ENCODE peak calls at places on chromosomes 6 and 20, in eight cellular contexts. F is upper lobe of right lung; I is CD8-positive, alpha-beta memory T cell; L is effector memory CD4-positive, alpha-beta T cell; K is left lung; O is right lobe of liver; T is CD8-positive, alpha-beta T cell; H is mammary epithelial cell. N is an unnamed sample. For H3K36me3, the result is how much of the 10 kb centered on the place peaks cover.

GRCh38 chr6:5509106-5509505 is 247.8 kb downstream of the FARS2 start:
- DNase-seq in F (no peak), I (no peak), L (no peak), K (no peak), O (no peak), T (no peak), H (no peak), N (no peak)

GRCh38 chr6:20159098-20159497 is 53.2 kb downstream of the MBOAT1 start:
- DNase-seq in F (no peak), I (no peak), L (no peak), K (no peak), O (no peak), T (no peak), H (no peak), N (no peak)

GRCh38 chr6:26536571-26537159 is 1.5 kb upstream of the HMGN4 start:
- DNase-seq in F (no peak), I (peak), L (no peak), K (no peak), O (no peak), T (peak), H (peak), N (no peak)

GRCh38 chr6:157656437-157657005 is 166.5 kb upstream of the SNX9 start:
- DNase-seq in F (peak), I (no peak), L (no peak), K (no peak), O (no peak), T (no peak), H (no peak), N (no peak)

GRCh38 chr6:168365422-168366165 is 46.0 kb upstream of the DACT2 start:
- DNase-seq in F (peak), I (no peak), L (no peak), K (no peak), O (no peak), T (no peak), H (no peak), N (peak)

GRCh38 chr6:20769651-20770050 is 235.4 kb downstream of the CDKAL1 start:
- DNase-seq in F (no peak), I (no peak), L (no peak), K (no peak), O (no peak), T (no peak), H (no peak), N (no peak)

GRCh38 chr6:30721198-30722024 is 1.3 kb downstream of the TUBB start:
- DNase-seq in F (peak), I (peak), L (peak), K (peak), O (peak), T (peak), H (peak), N (peak)

GRCh38 chr6:43904311-43905123 is 134.5 kb downstream of the VEGFA start:
- DNase-seq in F (no peak), I (no peak), L (no peak), K (no peak), O (peak), T (no peak), H (no peak), N (no peak)

GRCh38 chr6:45419574-45420082 is 41.9 kb upstream of the SUPT3H start:
- DNase-seq in F (peak), I (peak), L (peak), K (peak), O (peak), T (peak), H (peak), N (peak)

GRCh38 chr20:61460261-61461047 is 208.4 kb downstream of the CDH4 start:
- DNase-seq in F (no peak), I (no peak), L (no peak), K (no peak), O (no peak), T (no peak), H (no peak), N (no peak)

DNA sequence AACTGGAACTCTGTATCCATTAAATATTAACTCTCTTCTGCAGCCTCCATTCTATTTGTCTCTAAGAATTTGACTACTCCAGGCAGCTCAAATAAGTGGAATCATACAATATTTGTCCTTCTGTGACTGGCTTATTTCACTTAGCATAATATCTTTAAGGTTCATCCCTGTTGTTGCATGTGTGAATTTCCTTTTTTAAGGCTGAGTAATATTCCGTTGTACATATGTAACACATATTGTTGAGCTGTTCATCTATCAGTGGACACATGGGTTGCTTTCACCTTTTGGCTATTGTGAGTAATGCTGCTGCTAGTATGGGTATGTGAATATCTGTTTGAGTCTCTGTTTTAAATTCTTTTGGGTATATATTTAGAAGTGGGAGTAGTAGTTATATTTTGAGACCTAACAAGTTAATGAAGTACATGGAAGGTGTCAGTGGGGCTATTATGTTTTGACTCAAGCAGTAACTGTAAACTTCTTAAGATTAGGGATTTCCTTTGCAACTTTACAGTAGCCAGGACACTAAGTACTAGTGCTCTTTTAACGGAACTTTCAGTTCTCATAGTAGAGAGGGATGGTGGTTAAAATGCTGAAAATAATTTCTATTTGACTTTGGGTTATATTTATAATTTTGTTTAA is 29.7 kb upstream of the TMEM217 start:
- DNase-seq in F (no peak), I (no peak), L (no peak), K (no peak), O (no peak), T (no peak), H (no peak), N (no peak)
- H3K36me3 ChIP-seq in F (half or more), I (under half), L (half or more), K (under half), O (under half), T (under half), H (under half), N (under half)

DNA sequence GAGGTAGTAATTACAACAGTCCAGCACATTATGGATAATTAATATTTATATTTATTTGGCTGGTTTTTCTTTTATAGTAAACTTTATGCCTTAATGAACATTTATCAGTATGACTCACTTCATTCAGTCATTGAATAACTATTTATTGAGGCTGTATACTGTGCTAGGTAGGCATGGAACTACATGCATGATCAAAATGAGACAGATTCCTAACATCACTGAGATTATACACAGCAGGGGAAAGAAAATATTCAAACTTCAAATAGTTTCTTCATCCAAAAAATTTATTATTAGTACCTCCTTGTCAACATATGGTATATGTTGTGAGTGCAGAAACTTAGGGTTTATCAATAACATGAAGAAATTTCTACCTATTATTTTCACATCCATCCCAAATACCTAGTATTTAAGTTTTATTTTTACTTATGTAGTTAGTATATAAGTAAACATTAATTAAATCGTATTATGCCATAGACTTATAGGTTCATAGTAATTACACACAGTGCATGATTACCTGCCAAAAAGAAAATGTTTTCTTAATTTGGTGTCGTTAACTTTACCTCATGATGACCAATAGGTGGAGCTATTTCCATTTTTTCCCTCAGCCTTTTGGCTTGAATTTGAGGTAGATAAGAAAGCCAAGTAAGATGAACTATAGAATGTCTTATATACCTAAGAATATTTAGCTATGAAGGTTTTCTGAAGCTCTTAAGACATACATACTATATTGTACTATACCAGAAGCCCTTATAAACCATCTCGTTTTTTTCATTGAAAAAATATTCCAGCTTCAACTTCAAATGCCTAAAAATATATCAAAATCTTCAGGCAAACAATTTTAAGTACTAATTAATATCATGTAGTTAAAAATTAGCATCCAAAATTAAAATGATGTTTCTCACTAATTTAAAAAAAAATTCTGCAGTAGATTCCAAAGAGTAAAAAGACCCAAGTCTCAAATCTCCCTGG is 12.5 kb upstream of the TMEM30A start:
- DNase-seq in F (no peak), I (peak), L (no peak), K (no peak), O (no peak), T (no peak), H (peak), N (no peak)
- H3K4me3 ChIP-seq in F (no peak), I (no peak), L (no peak), K (no peak), O (no peak), T (no peak), H (no peak), N (no peak)

DNA sequence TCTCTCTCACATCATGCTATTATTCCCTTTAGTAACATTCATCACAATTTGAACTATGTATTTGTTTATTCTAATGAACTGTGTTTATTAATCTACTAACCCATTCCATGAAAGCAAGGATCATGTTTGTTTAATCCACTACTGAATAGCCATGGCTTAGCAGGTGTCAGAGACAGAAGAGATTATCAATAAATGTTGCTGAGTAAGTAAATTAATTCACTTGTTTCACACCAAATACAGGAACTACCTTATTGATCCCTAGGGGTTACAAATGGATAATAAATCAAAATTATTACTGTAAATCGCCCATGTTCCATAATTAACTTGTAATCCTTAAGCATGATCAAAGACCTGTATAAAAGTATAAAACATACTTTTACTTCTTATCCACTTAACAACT is 76.6 kb downstream of the PHIP start:
- DNase-seq in F (no peak), I (no peak), L (no peak), K (no peak), O (no peak), T (no peak), H (no peak), N (no peak)
- H3K36me3 ChIP-seq in F (half or more), I (under half), L (half or more), K (under half), O (under half), T (under half), H (under half), N (under half)

DNA sequence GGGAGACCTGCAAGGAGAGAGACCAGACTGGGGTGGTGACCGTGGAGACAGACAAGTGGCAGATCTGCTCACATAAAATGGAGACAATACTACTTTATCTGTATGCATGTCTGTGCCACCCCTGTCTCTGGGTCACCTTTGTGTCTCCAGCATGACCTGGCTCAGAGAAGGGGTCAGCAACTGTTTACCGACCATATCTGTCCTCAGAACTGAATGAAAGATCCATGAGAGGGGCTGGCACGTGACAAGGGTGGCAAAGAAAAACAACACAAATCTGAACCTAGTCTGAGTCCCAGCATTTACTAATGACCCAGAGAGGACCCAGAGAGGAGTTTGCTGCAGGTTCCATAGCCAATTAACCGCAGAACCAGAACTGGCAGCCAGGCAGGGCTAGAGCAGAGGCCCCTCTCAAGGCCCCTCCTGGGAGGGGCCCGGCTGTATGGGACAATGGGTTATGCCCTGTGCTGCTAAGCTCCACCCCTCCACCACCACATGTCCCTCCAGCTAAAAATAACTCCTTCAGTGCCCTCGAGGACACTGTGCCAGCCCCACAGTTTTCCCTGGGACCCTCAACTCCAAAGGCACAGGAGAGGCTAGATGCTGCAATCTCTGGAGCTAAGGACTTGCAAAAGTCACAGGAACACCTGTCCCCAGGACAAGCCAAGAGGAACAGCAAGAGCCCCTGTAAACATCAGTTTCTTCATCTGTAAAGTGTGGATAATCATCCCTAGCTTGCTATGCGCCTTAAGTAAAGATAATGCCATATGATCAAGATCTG is 2.2 kb downstream of the AHCY start:
- DNase-seq in F (no peak), I (no peak), L (no peak), K (no peak), O (no peak), T (no peak), H (no peak), N (no peak)
- H3K4me3 ChIP-seq in F (no peak), I (no peak), L (no peak), K (peak), O (no peak), T (no peak), H (no peak), N (no peak)

GRCh38 chr20:18488301-18488700 is 8.7 kb downstream of the RBBP9 start:
- DNase-seq in F (no peak), I (no peak), L (no peak), K (no peak), O (no peak), T (no peak), H (no peak), N (no peak)
- H3K36me3 ChIP-seq in F (half or more), I (under half), L (under half), K (under half), O (under half), T (under half), H (under half), N (under half)

GRCh38 chr20:21396921-21397340 is 395 bp downstream of the NKX2-4 start:
- DNase-seq in F (peak), I (peak), L (no peak), K (no peak), O (peak), T (peak), H (no peak), N (no peak)

GRCh38 chr20:21397341-21398108 is at the start of gene NKX2-4:
- DNase-seq in F (no peak), I (no peak), L (no peak), K (no peak), O (no peak), T (no peak), H (no peak), N (no peak)

GRCh38 chr20:21395039-21395665 is 2.2 kb downstream of the NKX2-4 start:
- DNase-seq in F (no peak), I (no peak), L (no peak), K (no peak), O (no peak), T (no peak), H (no peak), N (no peak)

GRCh38 chr20:21395666-21396044 is 1.7 kb downstream of the NKX2-4 start:
- DNase-seq in F (peak), I (peak), L (no peak), K (no peak), O (no peak), T (peak), H (no peak), N (peak)

GRCh38 chr20:21396045-21396893 is 1.1 kb downstream of the NKX2-4 start:
- DNase-seq in F (peak), I (peak), L (no peak), K (no peak), O (no peak), T (peak), H (peak), N (peak)
- H3K4me3 ChIP-seq in F (no peak), I (no peak), L (no peak), K (peak), O (no peak), T (no peak), H (no peak), N (peak)

GRCh38 chr20:35004749-35005462 is 49.2 kb downstream of the MYH7B start:
- DNase-seq in F (no peak), I (no peak), L (no peak), K (peak), O (no peak), T (no peak), H (no peak), N (peak)
- H3K36me3 ChIP-seq in F (half or more), I (half or more), L (half or more), K (under half), O (under half), T (half or more), H (under half), N (under half)

GRCh38 chr6:11711644-11711993 is 67.0 kb downstream of the ADTRP start:
- DNase-seq in F (peak), I (peak), L (no peak), K (no peak), O (no peak), T (peak), H (no peak), N (no peak)

GRCh38 chr6:11710968-11711643 is 67.5 kb downstream of the ADTRP start:
- DNase-seq in F (no peak), I (no peak), L (no peak), K (no peak), O (no peak), T (no peak), H (no peak), N (no peak)

GRCh38 chr6:11710221-11710836 is 68.3 kb downstream of the ADTRP start:
- DNase-seq in F (no peak), I (peak), L (no peak), K (no peak), O (no peak), T (peak), H (no peak), N (no peak)

GRCh38 chr6:11712760-11713159 is 65.8 kb downstream of the ADTRP start:
- DNase-seq in F (no peak), I (no peak), L (no peak), K (no peak), O (no peak), T (no peak), H (peak), N (peak)

GRCh38 chr6:11711994-11712698 is 66.5 kb downstream of the ADTRP start:
- DNase-seq in F (no peak), I (no peak), L (no peak), K (no peak), O (no peak), T (no peak), H (no peak), N (no peak)
- H3K4me3 ChIP-seq in F (no peak), I (peak), L (no peak), K (no peak), O (no peak), T (no peak), H (no peak), N (no peak)

GRCh38 chr20:444117-444516 is 18.2 kb downstream of the TBC1D20 start:
- DNase-seq in F (no peak), I (no peak), L (no peak), K (no peak), O (no peak), T (no peak), H (no peak), N (no peak)
- H3K36me3 ChIP-seq in F (half or more), I (under half), L (under half), K (under half), O (under half), T (under half), H (under half), N (under half)